ENCODE peak calls at places on chromosomes 1 and 21, in seven cellular contexts. One of them, this sample, is unnamed.

GRCh38 chr1:3564921-3565831 is 46.1 kb downstream of the MEGF6 start:
- DNase-seq in gastrocnemius medialis: no peak
- DNase-seq in progenitor cell of endocrine pancreas: peak
- DNase-seq in thoracic aorta: no peak
- DNase-seq in A673: peak
- DNase-seq in BJ: no peak
- DNase-seq in ascending aorta: no peak
- DNase-seq in this sample: peak

GRCh38 chr1:244092293-244093264 is 41.5 kb downstream of the ZBTB18 start:
- DNase-seq in progenitor cell of endocrine pancreas: no peak
- DNase-seq in ascending aorta: no peak
- DNase-seq in gastrocnemius medialis: no peak
- DNase-seq in A673: no peak
- DNase-seq in thoracic aorta: no peak
- DNase-seq in BJ: peak
- DNase-seq in this sample: no peak

GRCh38 chr1:172810480-172810879 is 151.6 kb downstream of the FASLG start:
- DNase-seq in A673: no peak
- DNase-seq in ascending aorta: no peak
- DNase-seq in gastrocnemius medialis: no peak
- DNase-seq in BJ: no peak
- DNase-seq in progenitor cell of endocrine pancreas: no peak
- DNase-seq in thoracic aorta: no peak
- DNase-seq in this sample: no peak

GRCh38 chr1:40184193-40184592 is 23.0 kb downstream of the RLF start:
- DNase-seq in thoracic aorta: no peak
- DNase-seq in gastrocnemius medialis: no peak
- DNase-seq in A673: no peak
- DNase-seq in ascending aorta: no peak
- DNase-seq in BJ: no peak
- DNase-seq in progenitor cell of endocrine pancreas: no peak
- DNase-seq in this sample: no peak

GRCh38 chr1:15799928-15800835 is 7.3 kb downstream of the UQCRHL start:
- DNase-seq in thoracic aorta: no peak
- DNase-seq in A673: no peak
- DNase-seq in ascending aorta: peak
- DNase-seq in progenitor cell of endocrine pancreas: peak
- DNase-seq in gastrocnemius medialis: peak
- DNase-seq in BJ: no peak
- DNase-seq in this sample: no peak

GRCh38 chr21:39083377-39084008 is 99.8 kb downstream of the PSMG1 start:
- DNase-seq in gastrocnemius medialis: no peak
- DNase-seq in ascending aorta: peak
- DNase-seq in thoracic aorta: no peak
- DNase-seq in A673: no peak
- DNase-seq in progenitor cell of endocrine pancreas: no peak
- DNase-seq in BJ: no peak
- DNase-seq in this sample: no peak

GRCh38 chr21:17925000-17925610 is 105.9 kb upstream of the C21orf91 start:
- DNase-seq in thoracic aorta: no peak
- DNase-seq in progenitor cell of endocrine pancreas: peak
- DNase-seq in ascending aorta: peak
- DNase-seq in A673: peak
- DNase-seq in BJ: no peak
- DNase-seq in gastrocnemius medialis: peak
- DNase-seq in this sample: peak

GRCh38 chr1:172180886-172181285 is 239.6 kb upstream of the C1orf105 start:
- DNase-seq in ascending aorta: peak
- DNase-seq in BJ: peak
- DNase-seq in gastrocnemius medialis: peak
- DNase-seq in progenitor cell of endocrine pancreas: no peak
- DNase-seq in A673: peak
- DNase-seq in thoracic aorta: no peak
- DNase-seq in this sample: peak

GRCh38 chr1:172537827-172538391 is 5.0 kb downstream of the SUCO start:
- DNase-seq in thoracic aorta: no peak
- DNase-seq in progenitor cell of endocrine pancreas: no peak
- DNase-seq in gastrocnemius medialis: no peak
- DNase-seq in ascending aorta: no peak
- DNase-seq in A673: no peak
- DNase-seq in BJ: no peak
- DNase-seq in this sample: no peak

GRCh38 chr1:182615468-182616129 is 11.4 kb upstream of the RGS16 start:
- DNase-seq in thoracic aorta: peak
- DNase-seq in BJ: no peak
- DNase-seq in progenitor cell of endocrine pancreas: no peak
- DNase-seq in ascending aorta: peak
- DNase-seq in gastrocnemius medialis: peak
- DNase-seq in A673: peak
- DNase-seq in this sample: no peak

GRCh38 chr1:202165267-202165941 is 5.0 kb upstream of the PTPN7 start:
- DNase-seq in progenitor cell of endocrine pancreas: no peak
- DNase-seq in ascending aorta: no peak
- DNase-seq in BJ: no peak
- DNase-seq in A673: no peak
- DNase-seq in gastrocnemius medialis: no peak
- DNase-seq in thoracic aorta: no peak
- DNase-seq in this sample: no peak

GRCh38 chr1:91741301-91741700 is 144.7 kb downstream of the TGFBR3 start:
- DNase-seq in gastrocnemius medialis: no peak
- DNase-seq in ascending aorta: no peak
- DNase-seq in thoracic aorta: no peak
- DNase-seq in BJ: no peak
- DNase-seq in A673: no peak
- DNase-seq in progenitor cell of endocrine pancreas: no peak
- DNase-seq in this sample: no peak

GRCh38 chr1:185144233-185144632 is 12.5 kb downstream of the TRMT1L start:
- DNase-seq in thoracic aorta: no peak
- DNase-seq in A673: no peak
- DNase-seq in progenitor cell of endocrine pancreas: no peak
- DNase-seq in gastrocnemius medialis: no peak
- DNase-seq in ascending aorta: no peak
- DNase-seq in BJ: no peak
- DNase-seq in this sample: no peak

GRCh38 chr1:170114916-170115315 is 30.8 kb upstream of the NTMT2 start:
- DNase-seq in thoracic aorta: no peak
- DNase-seq in ascending aorta: no peak
- DNase-seq in BJ: no peak
- DNase-seq in progenitor cell of endocrine pancreas: no peak
- DNase-seq in gastrocnemius medialis: no peak
- DNase-seq in A673: peak
- DNase-seq in this sample: no peak

GRCh38 chr21:41564871-41565281 is 56.9 kb upstream of the TMPRSS2 start:
- DNase-seq in gastrocnemius medialis: no peak
- DNase-seq in progenitor cell of endocrine pancreas: no peak
- DNase-seq in BJ: peak
- DNase-seq in thoracic aorta: no peak
- DNase-seq in ascending aorta: no peak
- DNase-seq in A673: no peak
- DNase-seq in this sample: no peak

GRCh38 chr1:78165816-78166215 is 120.0 kb downstream of the GIPC2 start:
- DNase-seq in progenitor cell of endocrine pancreas: no peak
- DNase-seq in ascending aorta: no peak
- DNase-seq in gastrocnemius medialis: no peak
- DNase-seq in thoracic aorta: no peak
- DNase-seq in BJ: no peak
- DNase-seq in A673: no peak
- DNase-seq in this sample: no peak

GRCh38 chr1:230869499-230869898 is 1.2 kb upstream of the C1orf198 start:
- DNase-seq in A673: no peak
- DNase-seq in ascending aorta: no peak
- DNase-seq in progenitor cell of endocrine pancreas: no peak
- DNase-seq in gastrocnemius medialis: no peak
- DNase-seq in thoracic aorta: no peak
- DNase-seq in BJ: no peak
- DNase-seq in this sample: no peak

GRCh38 chr1:228043281-228043845 is 36.6 kb downstream of the WNT3A start:
- DNase-seq in ascending aorta: no peak
- DNase-seq in BJ: no peak
- DNase-seq in progenitor cell of endocrine pancreas: no peak
- DNase-seq in A673: no peak
- DNase-seq in gastrocnemius medialis: no peak
- DNase-seq in thoracic aorta: no peak
- DNase-seq in this sample: no peak

DNA sequence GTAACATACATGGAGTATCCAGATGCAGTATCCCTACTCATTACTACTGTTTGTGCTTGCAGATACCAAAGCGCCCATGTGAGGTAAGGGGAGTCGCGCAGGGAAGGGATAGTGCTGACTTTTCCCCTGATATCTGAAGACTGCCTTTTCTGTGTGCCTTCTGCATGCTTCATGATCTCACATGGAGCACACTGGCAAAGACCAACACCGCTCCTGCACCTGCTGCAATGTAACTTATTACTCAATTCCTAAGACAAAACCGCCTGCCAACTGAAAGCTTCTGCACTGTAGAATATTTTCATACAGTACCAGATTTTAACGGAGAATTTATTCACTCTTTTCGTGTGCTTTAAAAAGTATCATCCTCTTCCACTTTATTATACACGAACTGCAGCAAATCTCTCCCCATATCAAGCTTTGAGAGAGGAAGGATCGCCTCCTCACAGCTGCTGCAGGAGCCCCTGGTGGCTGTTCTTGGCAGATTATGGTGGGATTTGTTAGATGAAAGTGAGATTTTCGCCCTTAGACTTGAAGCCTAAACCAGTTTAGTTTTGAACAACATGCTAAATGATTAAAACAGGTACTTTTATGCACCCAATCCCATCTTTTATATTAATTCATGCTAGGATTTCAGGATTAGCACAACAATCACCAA is 99.1 kb downstream of the PTPN14 start:
- DNase-seq in gastrocnemius medialis: peak
- DNase-seq in A673: peak
- DNase-seq in thoracic aorta: no peak
- DNase-seq in BJ: no peak
- DNase-seq in ascending aorta: no peak
- DNase-seq in progenitor cell of endocrine pancreas: no peak
- DNase-seq in this sample: no peak
- TF ChIP-seq CTCF in gastrocnemius medialis: no peak
- TF ChIP-seq CTCF in A673: peak
- TF ChIP-seq CTCF in thoracic aorta: no peak
- TF ChIP-seq CTCF in BJ: no peak
- TF ChIP-seq CTCF in ascending aorta: no peak
- TF ChIP-seq CTCF in progenitor cell of endocrine pancreas: peak
- TF ChIP-seq CTCF in this sample: no peak

GRCh38 chr1:64471218-64471719 is 1.3 kb downstream of the CACHD1 start:
- DNase-seq in A673: peak
- DNase-seq in progenitor cell of endocrine pancreas: peak
- DNase-seq in ascending aorta: peak
- DNase-seq in thoracic aorta: no peak
- DNase-seq in BJ: no peak
- DNase-seq in gastrocnemius medialis: no peak
- DNase-seq in this sample: no peak

GRCh38 chr1:64469121-64469520 is 808 bp upstream of the CACHD1 start:
- DNase-seq in progenitor cell of endocrine pancreas: no peak
- DNase-seq in BJ: no peak
- DNase-seq in thoracic aorta: no peak
- DNase-seq in ascending aorta: no peak
- DNase-seq in A673: no peak
- DNase-seq in gastrocnemius medialis: no peak
- DNase-seq in this sample: no peak

GRCh38 chr1:64469614-64469976 is 334 bp upstream of the CACHD1 start:
- DNase-seq in ascending aorta: peak
- DNase-seq in A673: no peak
- DNase-seq in progenitor cell of endocrine pancreas: no peak
- DNase-seq in thoracic aorta: no peak
- DNase-seq in gastrocnemius medialis: no peak
- DNase-seq in BJ: no peak
- DNase-seq in this sample: peak

GRCh38 chr1:64470670-64471217 is 815 bp downstream of the CACHD1 start:
- DNase-seq in ascending aorta: peak
- DNase-seq in progenitor cell of endocrine pancreas: peak
- DNase-seq in thoracic aorta: no peak
- DNase-seq in gastrocnemius medialis: peak
- DNase-seq in BJ: no peak
- DNase-seq in A673: no peak
- DNase-seq in this sample: peak

GRCh38 chr1:64469977-64470669 is at the start of gene CACHD1:
- DNase-seq in BJ: peak
- DNase-seq in ascending aorta: peak
- DNase-seq in progenitor cell of endocrine pancreas: peak
- DNase-seq in gastrocnemius medialis: peak
- DNase-seq in thoracic aorta: peak
- DNase-seq in A673: peak
- DNase-seq in this sample: peak
- TF ChIP-seq CTCF in BJ: peak
- TF ChIP-seq CTCF in ascending aorta: peak
- TF ChIP-seq CTCF in progenitor cell of endocrine pancreas: peak
- TF ChIP-seq CTCF in gastrocnemius medialis: peak
- TF ChIP-seq CTCF in thoracic aorta: peak
- TF ChIP-seq CTCF in A673: peak
- TF ChIP-seq CTCF in this sample: no peak

DNA sequence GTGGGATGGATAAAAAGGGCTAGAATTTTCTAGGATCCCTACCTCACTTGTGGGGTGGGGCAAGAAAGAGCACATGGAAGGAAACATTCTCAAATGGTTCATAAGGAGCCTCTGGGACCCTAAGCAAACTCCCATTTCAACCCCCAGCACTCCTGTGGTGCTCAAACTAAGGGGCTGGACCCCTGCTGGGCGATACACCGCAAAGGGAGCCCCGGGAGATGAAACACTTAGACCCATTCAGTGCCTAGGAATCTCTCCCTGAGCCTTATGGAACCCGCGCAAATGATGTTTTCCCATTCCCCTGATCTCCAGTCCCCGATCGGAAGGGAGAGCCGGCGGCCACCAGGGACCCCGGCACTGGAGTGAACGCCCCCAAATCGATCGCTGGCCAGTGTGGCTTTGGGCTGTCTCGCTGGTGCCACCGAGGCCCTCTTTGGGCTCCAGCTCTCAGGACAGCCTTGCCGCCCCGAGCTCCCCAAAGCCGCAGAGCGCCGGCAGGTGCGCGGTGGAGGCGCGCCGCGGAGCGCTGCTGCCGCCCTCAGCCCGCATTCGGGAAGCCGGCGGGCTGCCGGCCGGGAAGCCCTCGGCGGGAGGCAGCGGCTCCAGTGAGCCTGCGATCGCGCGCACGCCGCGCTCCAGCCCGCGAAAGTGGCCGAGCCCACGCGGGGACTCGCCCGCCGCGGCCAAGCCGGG is 1.2 kb downstream of the PLXNA2 start:
- DNase-seq in BJ: no peak
- DNase-seq in ascending aorta: no peak
- DNase-seq in A673: peak
- DNase-seq in thoracic aorta: no peak
- DNase-seq in progenitor cell of endocrine pancreas: peak
- DNase-seq in gastrocnemius medialis: peak
- DNase-seq in this sample: no peak
- TF ChIP-seq CTCF in BJ: no peak
- TF ChIP-seq CTCF in ascending aorta: no peak
- TF ChIP-seq CTCF in A673: no peak
- TF ChIP-seq CTCF in thoracic aorta: no peak
- TF ChIP-seq CTCF in progenitor cell of endocrine pancreas: peak
- TF ChIP-seq CTCF in gastrocnemius medialis: peak
- TF ChIP-seq CTCF in this sample: no peak

DNA sequence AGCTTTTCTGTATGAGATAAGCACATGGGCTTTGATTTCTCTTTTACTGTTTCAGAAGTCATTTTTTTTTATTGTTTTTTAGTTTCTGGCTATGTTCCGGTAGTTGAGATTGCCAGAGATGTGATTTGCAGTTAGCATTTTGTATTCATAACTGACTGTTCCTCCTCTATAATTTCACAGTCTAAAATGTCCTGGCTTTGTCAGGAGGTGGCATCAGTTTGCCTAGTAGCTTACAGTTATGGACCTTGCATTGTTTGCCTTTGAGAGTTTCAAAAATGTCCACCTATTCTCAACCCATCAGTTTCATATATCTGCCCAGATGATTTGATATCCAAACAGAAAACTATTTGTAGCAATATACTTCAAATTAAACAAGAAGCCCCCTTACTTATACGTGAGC is 39.5 kb upstream of the ST6GALNAC3 start:
- DNase-seq in ascending aorta: no peak
- DNase-seq in BJ: no peak
- DNase-seq in gastrocnemius medialis: no peak
- DNase-seq in thoracic aorta: no peak
- DNase-seq in A673: no peak
- DNase-seq in progenitor cell of endocrine pancreas: no peak
- DNase-seq in this sample: no peak
- TF ChIP-seq CTCF in ascending aorta: no peak
- TF ChIP-seq CTCF in BJ: peak
- TF ChIP-seq CTCF in gastrocnemius medialis: peak
- TF ChIP-seq CTCF in thoracic aorta: no peak
- TF ChIP-seq CTCF in A673: no peak
- TF ChIP-seq CTCF in progenitor cell of endocrine pancreas: peak
- TF ChIP-seq CTCF in this sample: no peak